ENCODE peak calls at places on chromosomes 11 and 22, in ten cellular contexts. D is trophoblast cell, U is mesenchymal stem cell, Q is right cardiac atrium, G is spleen, Y is cardiac muscle cell, X is GM23248, V is breast epithelium, I is right atrium auricular region, M is heart right ventricle. W is an unnamed sample. For H3K4me1, the result is how much of the 10 kb centered on the place peaks cover.

GRCh38 chr11:64641596-64642417 is 50.8 kb downstream of the SLC22A12 start:
- DNase-seq in M (no peak), U (no peak), D (no peak), I (no peak), Y (no peak), X (no peak), V (no peak), Q (no peak), G (no peak), W (no peak)

GRCh38 chr11:130651266-130651855 is 202.9 kb downstream of the ADAMTS15 start:
- DNase-seq in G (no peak), Q (no peak), D (no peak), U (no peak), I (no peak), V (no peak), X (no peak), Y (no peak), M (no peak), W (no peak)

GRCh38 chr11:112004389-112004788 is 20.8 kb upstream of the DLAT start:
- DNase-seq in Q (no peak), Y (no peak), V (no peak), M (no peak), G (no peak), X (peak), U (no peak), D (no peak), I (no peak), W (no peak)

GRCh38 chr11:11787305-11788066 is 54.3 kb upstream of the USP47 start:
- DNase-seq in X (peak), V (peak), M (peak), U (peak), Q (peak), G (peak), D (peak), I (peak), Y (peak), W (peak)

GRCh38 chr22:31345331-31346254 is 553 bp downstream of the PATZ1 start:
- DNase-seq in I (peak), Y (peak), X (peak), M (peak), V (peak), U (peak), G (peak), D (peak), Q (peak), W (peak)

GRCh38 chr22:38696606-38697005 is 4.1 kb downstream of the JOSD1 start:
- DNase-seq in U (peak), Q (peak), G (no peak), I (peak), D (peak), M (no peak), Y (peak), X (peak), V (no peak), W (no peak)

GRCh38 chr11:1777737-1778136 is 14.0 kb upstream of the CTSD start:
- DNase-seq in D (no peak), V (no peak), Y (no peak), G (no peak), Q (no peak), X (no peak), M (no peak), I (no peak), U (no peak), W (no peak)

GRCh38 chr11:28834877-28835276 is 726.7 kb downstream of the METTL15 start:
- DNase-seq in I (no peak), D (no peak), X (peak), G (no peak), Q (no peak), M (no peak), V (no peak), Y (peak), U (peak), W (no peak)

GRCh38 chr11:86473991-86474833 is 99.5 kb downstream of the CCDC81 start:
- DNase-seq in X (peak), M (peak), I (peak), G (no peak), Y (no peak), D (no peak), V (no peak), U (peak), Q (peak), W (no peak)

GRCh38 chr11:60457576-60457975 is 1.9 kb downstream of the MS4A1 start:
- DNase-seq in D (no peak), Y (no peak), I (no peak), Q (no peak), M (no peak), U (no peak), X (no peak), V (no peak), G (no peak), W (no peak)

GRCh38 chr11:68342459-68343158 is 30.2 kb downstream of the LRP5 start:
- DNase-seq in V (peak), M (no peak), X (no peak), I (no peak), U (peak), G (no peak), D (peak), Y (no peak), Q (no peak), W (peak)

DNA sequence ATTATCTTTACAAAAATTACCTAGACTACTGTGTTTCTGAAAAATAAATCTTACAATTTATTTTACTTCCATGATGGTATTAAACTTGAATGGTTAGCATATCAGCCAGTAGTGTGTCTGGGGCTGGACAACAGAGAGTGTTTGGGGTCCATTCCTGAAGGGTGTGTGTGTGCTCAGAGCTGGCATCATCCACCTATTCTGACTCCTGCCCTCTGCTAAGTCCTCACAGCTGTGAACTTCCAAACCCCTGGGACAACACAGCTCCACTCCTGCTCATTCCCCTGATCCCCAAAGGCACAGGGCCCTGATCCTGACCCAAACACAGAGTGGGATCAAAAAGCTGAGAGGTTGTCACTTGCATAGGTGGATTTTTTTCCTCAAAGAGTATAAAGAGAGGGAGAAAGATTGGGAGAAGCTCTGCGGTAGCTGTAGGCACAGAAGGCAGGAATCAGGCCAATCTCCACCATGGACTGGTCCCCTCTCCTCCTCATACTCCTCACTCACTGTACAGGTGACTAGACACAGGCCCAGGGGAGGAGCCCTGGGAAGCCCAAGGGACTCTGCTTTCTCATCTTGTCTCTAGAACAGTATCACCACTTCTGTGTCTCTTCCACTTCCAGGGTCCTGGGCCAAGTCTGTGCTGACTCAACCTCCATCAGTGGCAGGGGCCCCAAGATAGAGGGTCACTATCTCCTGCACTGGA is 55.7 kb upstream of the TOP3B start:
- DNase-seq in I (no peak), X (no peak), V (no peak), M (no peak), U (no peak), D (no peak), Y (no peak), G (no peak), Q (no peak), W (no peak)
- H3K4me3 ChIP-seq in I (no peak), X (no peak), V (no peak), M (no peak), U (no peak), D (no peak), Y (no peak), G (no peak), Q (no peak), W (no peak)

DNA sequence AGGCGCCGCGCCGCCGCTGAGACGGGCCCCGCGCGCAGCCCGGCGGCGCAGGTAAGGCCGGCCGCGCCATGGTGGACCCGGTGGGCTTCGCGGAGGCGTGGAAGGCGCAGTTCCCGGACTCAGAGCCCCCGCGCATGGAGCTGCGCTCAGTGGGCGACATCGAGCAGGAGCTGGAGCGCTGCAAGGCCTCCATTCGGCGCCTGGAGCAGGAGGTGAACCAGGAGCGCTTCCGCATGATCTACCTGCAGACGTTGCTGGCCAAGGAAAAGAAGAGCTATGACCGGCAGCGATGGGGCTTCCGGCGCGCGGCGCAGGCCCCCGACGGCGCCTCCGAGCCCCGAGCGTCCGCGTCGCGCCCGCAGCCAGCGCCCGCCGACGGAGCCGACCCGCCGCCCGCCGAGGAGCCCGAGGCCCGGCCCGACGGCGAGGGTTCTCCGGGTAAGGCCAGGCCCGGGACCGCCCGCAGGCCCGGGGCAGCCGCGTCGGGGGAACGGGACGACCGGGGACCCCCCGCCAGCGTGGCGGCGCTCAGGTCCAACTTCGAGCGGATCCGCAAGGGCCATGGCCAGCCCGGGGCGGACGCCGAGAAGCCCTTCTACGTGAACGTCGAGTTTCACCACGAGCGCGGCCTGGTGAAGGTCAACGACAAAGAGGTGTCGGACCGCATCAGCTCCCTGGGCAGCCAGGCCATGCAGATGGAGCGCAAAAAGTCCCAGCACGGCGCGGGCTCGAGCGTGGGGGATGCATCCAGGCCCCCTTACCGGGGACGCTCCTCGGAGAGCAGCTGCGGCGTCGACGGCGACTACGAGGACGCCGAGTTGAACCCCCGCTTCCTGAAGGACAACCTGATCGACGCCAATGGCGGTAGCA is 819 bp downstream of the BCR start:
- DNase-seq in I (no peak), D (no peak), G (peak), X (peak), M (no peak), Q (no peak), Y (no peak), V (no peak), U (no peak), W (peak)
- H3K27ac ChIP-seq in I (peak), D (peak), G (no peak), X (no peak), M (peak), Q (peak), Y (no peak), V (peak), U (no peak), W (peak)

GRCh38 chr22:24444729-24445466 is 17.5 kb downstream of the ADORA2A start:
- DNase-seq in I (no peak), Q (no peak), V (no peak), D (no peak), Y (no peak), M (no peak), U (no peak), X (no peak), G (no peak), W (no peak)

GRCh38 chr22:24443668-24444067 is 16.3 kb downstream of the ADORA2A start:
- DNase-seq in D (no peak), I (no peak), X (no peak), Q (no peak), G (no peak), M (no peak), Y (no peak), V (no peak), U (no peak), W (no peak)

GRCh38 chr22:24446291-24446611 is 18.9 kb downstream of the ADORA2A start:
- DNase-seq in I (no peak), M (no peak), U (no peak), Y (no peak), G (no peak), V (no peak), Q (no peak), X (no peak), D (no peak), W (no peak)

GRCh38 chr22:24444251-24444650 is 16.9 kb downstream of the ADORA2A start:
- DNase-seq in X (no peak), M (no peak), U (no peak), I (no peak), Y (no peak), D (no peak), Q (no peak), V (no peak), G (no peak), W (no peak)

DNA sequence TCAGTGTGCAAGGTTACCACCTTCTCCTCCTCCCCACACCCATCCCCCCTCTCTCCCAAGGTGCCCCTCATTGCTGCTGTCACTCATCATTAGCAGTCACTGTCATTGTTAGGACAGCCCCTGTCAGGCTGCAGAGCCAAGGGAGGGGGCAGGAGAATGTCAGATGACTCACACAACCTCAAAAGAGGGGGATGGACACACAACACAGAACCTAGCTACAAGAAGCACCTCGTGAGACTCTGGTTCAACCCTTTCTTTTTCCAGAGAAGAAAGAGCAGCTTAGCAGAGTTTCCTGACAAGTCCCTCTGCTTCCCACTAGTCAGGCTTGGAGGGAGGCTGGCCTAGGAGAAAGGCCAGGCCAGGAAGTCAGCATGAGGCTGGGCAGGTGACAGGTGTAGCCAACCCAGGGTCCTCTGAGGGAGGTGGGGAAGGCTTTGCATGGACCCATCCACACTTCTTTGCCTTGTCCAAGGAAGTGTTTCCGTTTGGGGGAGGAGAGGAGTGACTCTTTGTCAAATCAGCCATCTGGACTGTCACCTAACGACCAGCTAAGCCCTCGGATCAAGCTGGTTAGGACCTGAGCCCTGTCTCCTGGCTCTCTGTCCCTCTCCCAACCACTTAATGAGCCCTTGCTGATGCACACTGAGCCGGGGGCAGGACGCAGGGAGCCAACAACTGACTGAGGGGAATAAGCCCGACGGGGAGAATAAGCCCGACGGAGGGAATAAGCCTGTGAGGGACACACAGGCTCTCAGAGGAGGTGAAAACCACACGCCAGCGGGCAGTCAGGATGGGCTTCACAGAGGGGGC is 18.3 kb downstream of the ADORA2A start:
- DNase-seq in Y (no peak), Q (no peak), I (no peak), U (no peak), X (no peak), G (no peak), M (no peak), V (no peak), D (no peak), W (no peak)
- H3K4me1 ChIP-seq in Y (under half), Q (under half), I (under half), U (under half), X (under half), G (under half), M (under half), V (under half), D (under half), W (under half)

GRCh38 chr11:62611705-62612365 is 740 bp downstream of the EML3 start:
- DNase-seq in D (no peak), I (peak), G (peak), X (peak), Y (peak), U (peak), M (peak), V (no peak), Q (peak), W (peak)

GRCh38 chr11:62615521-62615920 is 2.5 kb downstream of the ROM1 start:
- DNase-seq in G (no peak), M (no peak), I (no peak), Q (no peak), Y (no peak), V (no peak), U (no peak), X (no peak), D (no peak), W (no peak)

GRCh38 chr11:62614275-62614674 is 1.2 kb downstream of the ROM1 start:
- DNase-seq in Q (no peak), G (no peak), D (peak), I (no peak), X (peak), U (no peak), M (no peak), Y (no peak), V (no peak), W (no peak)

GRCh38 chr11:62612366-62613274 is at the start of the genes EML3 and ROM1:
- DNase-seq in D (peak), V (peak), I (peak), U (peak), X (peak), Q (peak), M (peak), G (peak), Y (peak), W (peak)

GRCh38 chr11:62613275-62613864 is 313 bp downstream of the ROM1 start:
- DNase-seq in M (no peak), D (no peak), Y (no peak), Q (no peak), X (peak), V (peak), U (no peak), I (no peak), G (no peak), W (no peak)
- H3K4me3 ChIP-seq in M (peak), D (peak), Y (no peak), Q (no peak), X (no peak), V (peak), U (no peak), I (peak), G (no peak), W (peak)

GRCh38 chr22:46545041-46545796 is 7.8 kb upstream of the CELSR1 start:
- DNase-seq in Q (no peak), M (no peak), G (peak), D (no peak), X (peak), I (no peak), V (no peak), Y (no peak), U (peak), W (no peak)

GRCh38 chr22:46546466-46547178 is 9.2 kb upstream of the CELSR1 start:
- DNase-seq in V (no peak), Q (peak), G (peak), D (peak), U (peak), I (peak), Y (peak), X (peak), M (peak), W (peak)

GRCh38 chr22:46549565-46549840 is 12.1 kb upstream of the CELSR1 start:
- DNase-seq in I (no peak), X (no peak), G (peak), U (no peak), Y (no peak), Q (no peak), D (no peak), V (no peak), M (no peak), W (peak)

GRCh38 chr22:46547883-46548244 is 10.4 kb upstream of the CELSR1 start:
- DNase-seq in X (peak), D (peak), U (peak), M (peak), Y (peak), G (peak), I (peak), V (peak), Q (peak), W (peak)

GRCh38 chr22:46547179-46547882 is 9.9 kb upstream of the CELSR1 start:
- DNase-seq in X (peak), D (peak), M (peak), Y (peak), V (peak), U (peak), G (peak), Q (peak), I (peak), W (peak)
- H3K27ac ChIP-seq in X (peak), D (peak), M (peak), Y (peak), V (peak), U (peak), G (no peak), Q (peak), I (peak), W (peak)

GRCh38 chr11:119322360-119322739 is 5.4 kb upstream of the MCAM start:
- DNase-seq in Y (peak), V (no peak), U (peak), I (no peak), Q (no peak), X (no peak), M (no peak), G (no peak), D (no peak), W (no peak)
- H3K4me1 ChIP-seq in Y (half or more), V (under half), U (under half), I (under half), Q (under half), X (under half), M (under half), G (under half), D (under half), W (half or more)

DNA sequence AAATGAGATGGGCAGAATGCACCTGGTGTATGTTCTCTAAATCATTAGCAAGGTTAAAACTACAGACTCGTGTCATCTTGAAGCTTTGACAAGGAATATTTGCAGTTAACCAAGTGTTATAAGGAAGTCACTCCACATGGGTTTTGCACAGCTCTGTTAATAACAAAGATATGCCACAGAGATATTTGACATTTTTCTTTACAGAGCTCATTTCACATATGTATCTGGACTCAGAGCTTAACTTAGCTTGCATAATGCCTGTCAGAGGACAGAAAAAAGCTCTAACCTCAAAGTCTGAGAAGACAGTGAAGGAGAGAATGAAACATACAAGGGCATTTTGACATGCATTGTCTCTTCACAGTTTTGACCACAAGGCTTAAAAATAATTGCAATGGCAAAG is 105.5 kb downstream of the C11orf87 start:
- DNase-seq in Y (no peak), M (no peak), U (peak), X (peak), G (no peak), D (no peak), Q (no peak), V (no peak), I (no peak), W (no peak)
- H3K4me3 ChIP-seq in Y (no peak), M (no peak), U (no peak), X (no peak), G (no peak), D (no peak), Q (no peak), V (no peak), I (no peak), W (no peak)

GRCh38 chr11:121723261-121723741 is 270.5 kb upstream of the SORL1-AS1 start:
- DNase-seq in V (peak), Y (peak), M (peak), Q (peak), U (no peak), G (no peak), D (no peak), I (no peak), X (peak), W (no peak)

GRCh38 chr11:121721961-121722360 is 269.2 kb upstream of the SORL1-AS1 start:
- DNase-seq in Q (peak), I (no peak), U (no peak), V (no peak), D (no peak), X (no peak), Y (no peak), G (no peak), M (no peak), W (no peak)

GRCh38 chr11:121722431-121723256 is 269.9 kb upstream of the SORL1-AS1 start:
- DNase-seq in Q (peak), D (no peak), Y (peak), G (no peak), X (peak), U (peak), V (peak), M (peak), I (peak), W (peak)

GRCh38 chr11:121733858-121734257 is 281.1 kb upstream of the SORL1-AS1 start:
- DNase-seq in M (no peak), V (no peak), D (no peak), Q (no peak), U (no peak), I (no peak), Y (no peak), G (no peak), X (no peak), W (no peak)

GRCh38 chr11:121727942-121728341 is 275.2 kb upstream of the SORL1-AS1 start:
- DNase-seq in U (no peak), D (no peak), I (no peak), Y (no peak), Q (no peak), M (no peak), V (no peak), G (no peak), X (no peak), W (no peak)
- H3K27ac ChIP-seq in U (no peak), D (no peak), I (no peak), Y (no peak), Q (no peak), M (no peak), V (no peak), G (no peak), X (no peak), W (no peak)

GRCh38 chr22:22927888-22928665 is 40.5 kb downstream of the IGLL5 start:
- DNase-seq in I (no peak), M (no peak), D (no peak), X (peak), U (no peak), Y (peak), V (no peak), G (no peak), Q (no peak), W (no peak)
- H3K4me1 ChIP-seq in I (under half), M (under half), D (under half), X (under half), U (under half), Y (under half), V (under half), G (under half), Q (under half), W (under half)

W was measured in lower lobe of right lung.